ENCODE peak calls at places on chromosomes 6 and 20, in four cellular contexts. R, E, J and T are unnamed samples.

GRCh38 chr6:75076009-75076408 is 129.8 kb downstream of the COL12A1 start:
- DNase-seq in R (no peak), E (no peak), J (no peak), T (no peak)

GRCh38 chr6:161917645-161918044 is 643.8 kb upstream of the AGPAT4 start:
- DNase-seq in R (no peak), E (no peak), J (peak), T (no peak)

GRCh38 chr6:163944897-163945296 is 530.4 kb downstream of the QKI start:
- DNase-seq in R (no peak), E (no peak), J (no peak), T (no peak)

GRCh38 chr6:158780963-158781691 is 38.0 kb downstream of the EZR start:
- DNase-seq in R (no peak), E (no peak), J (no peak), T (no peak)

GRCh38 chr20:25292176-25292891 is 44.4 kb downstream of the PYGB start:
- DNase-seq in R (no peak), E (no peak), J (no peak), T (no peak)

GRCh38 chr6:25014806-25015560 is 79.2 kb upstream of the RIPOR2 start:
- DNase-seq in R (no peak), E (no peak), J (peak), T (no peak)

GRCh38 chr20:23869520-23869919 is 10.0 kb downstream of the CST5 start:
- DNase-seq in R (no peak), E (no peak), J (no peak), T (no peak)

GRCh38 chr6:34238507-34239239 is 2.0 kb downstream of the HMGA1 start:
- DNase-seq in R (no peak), E (no peak), J (no peak), T (no peak)

GRCh38 chr6:36329798-36330291 is 6.8 kb downstream of the BNIP5 start:
- DNase-seq in R (no peak), E (no peak), J (no peak), T (no peak)

GRCh38 chr6:126170875-126171489 is 168.9 kb upstream of the CENPW start:
- DNase-seq in R (no peak), E (no peak), J (peak), T (no peak)

GRCh38 chr6:106154326-106154725 is 68.2 kb downstream of the PRDM1 start:
- DNase-seq in R (no peak), E (no peak), J (no peak), T (no peak)

GRCh38 chr6:47200536-47201334 is 109.0 kb downstream of the TNFRSF21 start:
- DNase-seq in R (no peak), E (no peak), J (no peak), T (no peak)

GRCh38 chr6:143332153-143332845 is 118.2 kb downstream of the ADAT2 start:
- DNase-seq in R (no peak), E (no peak), J (no peak), T (no peak)

GRCh38 chr6:23179994-23180393 is 610.6 kb downstream of the HDGFL1 start:
- DNase-seq in R (no peak), E (no peak), J (no peak), T (no peak)

GRCh38 chr6:105015482-105015881 is 58.6 kb downstream of the LIN28B start:
- DNase-seq in R (no peak), E (no peak), J (no peak), T (no peak)

GRCh38 chr20:32285082-32285620 is 7.7 kb downstream of the KIF3B start:
- DNase-seq in R (no peak), E (no peak), J (no peak), T (no peak)

GRCh38 chr6:155315516-155315871 is 1.2 kb upstream of the TFB1M start:
- DNase-seq in R (no peak), E (no peak), J (peak), T (no peak)

GRCh38 chr20:36249450-36249849 is 13.2 kb downstream of the AAR2 start:
- DNase-seq in R (no peak), E (no peak), J (no peak), T (no peak)

GRCh38 chr6:114740547-114740946 is 397.7 kb upstream of the HS3ST5 start:
- DNase-seq in R (no peak), E (no peak), J (no peak), T (no peak)

GRCh38 chr6:113015249-113015648 is 668.1 kb downstream of the RFPL4B start:
- DNase-seq in R (no peak), E (no peak), J (no peak), T (no peak)

GRCh38 chr20:32945710-32946221 is 58.5 kb downstream of the SUN5 start:
- DNase-seq in R (no peak), E (no peak), J (peak), T (no peak)

GRCh38 chr6:143598466-143599080 is 79.2 kb upstream of the PHACTR2 start:
- DNase-seq in R (peak), E (no peak), J (peak), T (no peak)

GRCh38 chr20:33522256-33522820 is 32.4 kb downstream of the CBFA2T2 start:
- DNase-seq in R (no peak), E (no peak), J (no peak), T (no peak)

GRCh38 chr6:120872262-120872578 is 462.1 kb downstream of the TBC1D32 start:
- DNase-seq in R (no peak), E (no peak), J (no peak), T (no peak)

GRCh38 chr20:1827974-1828785 is 67.0 kb upstream of the SIRPA start:
- DNase-seq in R (no peak), E (no peak), J (peak), T (no peak)

GRCh38 chr6:99467509-99468106 is 42.5 kb upstream of the PNISR start:
- DNase-seq in R (no peak), E (no peak), J (peak), T (no peak)

GRCh38 chr6:149235130-149235561 is 82.4 kb upstream of the TAB2 start:
- DNase-seq in R (no peak), E (no peak), J (peak), T (no peak)

GRCh38 chr6:138572200-138572875 is 73.0 kb upstream of the NHSL1 start:
- DNase-seq in R (no peak), E (no peak), J (peak), T (peak)

GRCh38 chr6:431986-432385 is 40.4 kb downstream of the IRF4 start:
- DNase-seq in R (no peak), E (no peak), J (no peak), T (no peak)

GRCh38 chr20:46916244-46916603 is 21.6 kb downstream of the EYA2 start:
- DNase-seq in R (no peak), E (no peak), J (no peak), T (no peak)

GRCh38 chr6:1622220-1622841 is 12.6 kb downstream of the FOXC1 start:
- DNase-seq in R (no peak), E (no peak), J (no peak), T (no peak)